ENCODE peak calls at places on chromosomes 5 and 9, in five cellular contexts. Z, V, B, P and G are unnamed samples.

GRCh38 chr9:87518702-87519335 is 21.2 kb downstream of the DAPK1 start:
- DNase-seq in Z (peak; percentile 90), V (no peak), B (no peak), P (no peak), G (no peak)

GRCh38 chr9:98642661-98643312 is 65.9 kb downstream of the GABBR2 start:
- DNase-seq in Z (no peak), V (no peak), B (no peak), P (no peak), G (no peak)

GRCh38 chr9:71285191-71285656 is 163.8 kb upstream of the TRPM3 start:
- DNase-seq in Z (no peak), V (no peak), B (peak; percentile 54), P (peak; percentile 54), G (peak; percentile 46)

GRCh38 chr5:160802567-160802966 is 49.4 kb downstream of the ATP10B start:
- DNase-seq in Z (no peak), V (no peak), B (no peak), P (no peak), G (no peak)

GRCh38 chr9:25658587-25658986 is 19.7 kb downstream of the TUSC1 start:
- DNase-seq in Z (no peak), V (no peak), B (no peak), P (no peak), G (peak; percentile 3)

GRCh38 chr5:65299841-65300240 is 181.9 kb downstream of the ADAMTS6 start:
- DNase-seq in Z (no peak), V (no peak), B (peak; percentile 97), P (no peak), G (no peak)

GRCh38 chr5:169914766-169915165 is 65.5 kb downstream of the INSYN2B start:
- DNase-seq in Z (peak; percentile 30), V (no peak), B (peak; percentile 75), P (peak; percentile 15), G (peak; percentile 40)

GRCh38 chr9:95147452-95147851 is 170.1 kb downstream of the FANCC start:
- DNase-seq in Z (no peak), V (no peak), B (peak; percentile 63), P (no peak), G (no peak)

GRCh38 chr5:92548351-92548750 is 1032.7 kb downstream of the NR2F1-AS1 start:
- DNase-seq in Z (no peak), V (no peak), B (peak; percentile 88), P (no peak), G (no peak)

GRCh38 chr5:439636-440035 is 3.3 kb upstream of the EXOC3 start:
- DNase-seq in Z (no peak), V (no peak), B (no peak), P (no peak), G (no peak)

GRCh38 chr9:73200694-73201432 is 49.2 kb downstream of the ANXA1 start:
- DNase-seq in Z (no peak), V (no peak), B (peak; percentile 23), P (peak; percentile 40), G (no peak)

GRCh38 chr5:87233122-87233521 is 34.6 kb upstream of the RASA1 start:
- DNase-seq in Z (no peak), V (no peak), B (no peak), P (no peak), G (no peak)

GRCh38 chr5:32206799-32207634 is 32.9 kb upstream of the GOLPH3 start:
- DNase-seq in Z (no peak), V (no peak), B (no peak), P (no peak), G (no peak)

GRCh38 chr9:115115924-115116323 is 2.0 kb downstream of the TNC start:
- DNase-seq in Z (no peak), V (no peak), B (peak; percentile 82), P (peak; percentile 94), G (no peak)

GRCh38 chr5:5523066-5523505 is 100.6 kb downstream of the ICE1 start:
- DNase-seq in Z (no peak), V (no peak), B (peak; percentile 35), P (no peak), G (no peak)

GRCh38 chr9:99931155-99931840 is 24.8 kb downstream of the STX17 start:
- DNase-seq in Z (no peak), V (no peak), B (peak; percentile 35), P (no peak), G (no peak)

GRCh38 chr5:56814361-56814962 is 887 bp upstream of the MAP3K1 start:
- DNase-seq in Z (peak; percentile 19), V (peak; percentile 85), B (no peak), P (peak; percentile 15), G (peak; percentile 47)

GRCh38 chr9:132768932-132769894 is 98.9 kb downstream of the GTF3C4 start:
- DNase-seq in Z (peak; percentile 58), V (no peak), B (peak; percentile 25), P (peak; percentile 56), G (peak; percentile 57)

GRCh38 chr5:180271205-180271604 is 20.7 kb downstream of the MAPK9 start:
- DNase-seq in Z (no peak), V (no peak), B (no peak), P (no peak), G (no peak)

GRCh38 chr9:751137-752051 is 90.1 kb upstream of the DMRT1 start:
- DNase-seq in Z (no peak), V (no peak), B (peak; percentile 15), P (no peak), G (peak; percentile 11)

GRCh38 chr5:156497816-156498215 is 170.9 kb downstream of the SGCD start:
- DNase-seq in Z (no peak), V (no peak), B (peak; percentile 74), P (no peak), G (no peak)

DNA sequence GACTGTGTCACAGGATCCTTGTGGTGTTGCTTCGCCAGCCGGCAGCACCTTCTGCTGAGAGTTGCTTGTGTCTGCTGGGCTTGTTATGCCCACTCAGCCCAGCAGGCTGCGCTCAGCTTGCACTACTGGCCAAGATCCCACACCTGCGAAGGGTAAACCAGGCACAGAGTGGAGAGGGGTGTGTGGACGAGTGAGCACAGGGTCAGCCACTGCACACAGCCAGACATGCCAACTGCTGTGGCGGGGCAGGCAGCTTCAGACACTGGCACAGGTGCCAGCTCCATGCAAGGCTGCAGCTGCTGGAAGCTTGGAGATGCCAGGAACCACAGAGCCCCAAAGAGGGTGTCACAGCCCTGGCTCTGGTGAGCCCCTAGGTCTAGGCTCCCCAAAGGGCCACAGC is 273.6 kb downstream of the CETN3 start:
- DNase-seq in Z (no peak), V (peak; percentile 59), B (no peak), P (no peak), G (peak; percentile 35)
- TF ChIP-seq CTCF in Z (no peak), V (no peak), B (no peak), P (no peak), G (peak; percentile 47)

GRCh38 chr9:93378276-93378675 is 73.2 kb upstream of the FAM120A start:
- DNase-seq in Z (no peak), V (no peak), B (no peak), P (no peak), G (no peak)

GRCh38 chr9:93380410-93381060 is 71.0 kb upstream of the FAM120A start:
- DNase-seq in Z (no peak), V (no peak), B (no peak), P (no peak), G (no peak)

GRCh38 chr9:93379051-93379450 is 72.4 kb upstream of the FAM120A start:
- DNase-seq in Z (no peak), V (no peak), B (no peak), P (no peak), G (no peak)
- TF ChIP-seq CTCF in Z (no peak), V (no peak), B (no peak), P (peak; percentile 25), G (peak; percentile 42)

GRCh38 chr9:81312346-81312745 is 377.0 kb downstream of the TLE1 start:
- DNase-seq in Z (no peak), V (no peak), B (no peak), P (peak; percentile 49), G (no peak)
- TF ChIP-seq CTCF in Z (no peak), V (no peak), B (peak; percentile 14), P (peak; percentile 22), G (no peak)

GRCh38 chr9:136885950-136886578 is at the start of gene TRAF2:
- DNase-seq in Z (peak; percentile 97), V (peak; percentile 97), B (peak; percentile 99), P (peak; percentile 100), G (peak; percentile 99)
- TF ChIP-seq CTCF in Z (no peak), V (no peak), B (no peak), P (no peak), G (no peak)

GRCh38 chr5:76187386-76187785 is 104.2 kb downstream of the SV2C start:
- DNase-seq in Z (no peak), V (no peak), B (no peak), P (no peak), G (no peak)
- TF ChIP-seq CTCF in Z (no peak), V (no peak), B (no peak), P (no peak), G (no peak)

DNA sequence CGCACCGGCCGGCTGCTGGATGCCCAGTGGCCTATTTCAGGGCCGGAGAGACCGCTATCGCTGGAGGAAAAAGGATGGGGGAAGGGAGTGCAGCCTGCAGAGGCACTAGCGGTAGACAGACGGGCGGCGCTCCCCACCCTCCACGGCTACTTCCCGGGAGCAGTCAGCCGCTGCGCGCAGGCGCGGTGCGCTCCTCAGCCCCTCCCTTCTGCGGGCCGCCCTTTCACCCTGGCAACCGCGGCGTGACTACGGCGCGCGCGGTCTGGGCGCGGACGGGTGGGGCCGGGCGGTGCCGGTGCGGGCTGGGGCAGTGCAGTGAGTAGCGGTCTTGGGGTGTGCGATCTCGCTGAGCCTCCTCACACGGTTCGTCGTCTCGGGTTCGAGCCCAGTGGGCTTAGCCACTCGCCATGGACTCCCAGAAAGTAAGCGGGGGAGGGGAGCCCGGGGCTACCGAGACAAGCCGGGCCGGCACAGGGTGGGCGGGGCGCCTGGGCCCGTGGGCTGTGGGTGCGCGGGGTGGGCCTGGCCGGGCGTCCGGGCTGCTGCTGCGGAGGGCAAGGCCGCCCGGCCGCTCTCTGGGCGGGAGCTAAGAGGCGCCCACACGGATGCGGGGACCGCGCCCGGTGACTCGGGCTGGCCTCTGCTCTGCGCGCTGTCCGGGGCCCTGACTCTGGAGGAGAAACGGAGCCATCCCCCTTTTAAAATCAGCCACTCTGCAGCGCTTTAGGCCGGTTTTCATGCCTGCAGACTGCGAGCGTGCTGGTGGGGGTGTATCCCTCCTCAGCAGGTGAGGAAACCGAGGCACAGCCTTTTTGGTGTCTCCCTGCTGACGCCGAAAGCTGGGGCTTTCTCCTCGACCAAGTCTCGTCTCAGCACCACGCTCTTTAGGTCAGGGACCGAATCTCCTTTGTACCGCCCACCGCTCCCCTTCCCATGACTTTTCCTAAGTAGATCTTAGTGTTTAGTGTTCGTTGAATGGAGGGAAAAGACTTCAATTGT is at the start of gene FSD1L:
- DNase-seq in Z (peak; percentile 90), V (peak; percentile 99), B (peak; percentile 90), P (peak; percentile 97), G (peak; percentile 93)
- TF ChIP-seq CTCF in Z (no peak), V (no peak), B (peak; percentile 25), P (peak; percentile 84), G (no peak)